ENCODE peak calls at places on chromosome 10, in ten cellular contexts. I, U, M, D, N, S, G, W, C and Q are unnamed samples.

GRCh38 chr10:86164216-86164774 is 202.3 kb downstream of the GRID1 start:
- DNase-seq in I (no peak), U (no peak), M (no peak), D (no peak), N (no peak), S (peak), G (peak), W (no peak), C (peak), Q (no peak)

GRCh38 chr10:130201043-130201380 is 64.8 kb downstream of the GLRX3 start:
- DNase-seq in I (no peak), U (no peak), M (no peak), D (no peak), N (no peak), S (no peak), G (no peak), W (no peak), C (no peak), Q (no peak)

GRCh38 chr10:78301891-78302738 is 268.5 kb downstream of the RPS24 start:
- DNase-seq in I (no peak), U (no peak), M (no peak), D (no peak), N (peak), S (no peak), G (peak), W (no peak), C (no peak), Q (no peak)

GRCh38 chr10:93357680-93358079 is 124.5 kb downstream of the MYOF start:
- DNase-seq in I (no peak), U (no peak), M (no peak), D (no peak), N (no peak), S (no peak), G (no peak), W (no peak), C (no peak), Q (no peak)

GRCh38 chr10:110336111-110336721 is 31.5 kb upstream of the SMNDC1 start:
- DNase-seq in I (no peak), U (peak), M (no peak), D (no peak), N (no peak), S (no peak), G (peak), W (no peak), C (peak), Q (no peak)

GRCh38 chr10:48494073-48494472 is 110.8 kb downstream of the ARHGAP22 start:
- DNase-seq in I (no peak), U (no peak), M (no peak), D (no peak), N (no peak), S (no peak), G (peak), W (peak), C (peak), Q (no peak)

GRCh38 chr10:68212721-68213352 is 19.1 kb downstream of the ATOH7 start:
- DNase-seq in I (no peak), U (no peak), M (no peak), D (no peak), N (no peak), S (no peak), G (no peak), W (no peak), C (no peak), Q (no peak)

GRCh38 chr10:63421591-63421990 is 44.2 kb downstream of the JMJD1C start:
- DNase-seq in I (no peak), U (no peak), M (no peak), D (no peak), N (no peak), S (no peak), G (no peak), W (no peak), C (no peak), Q (peak)

GRCh38 chr10:44193156-44193555 is 191.7 kb downstream of the CXCL12 start:
- DNase-seq in I (no peak), U (no peak), M (no peak), D (no peak), N (no peak), S (no peak), G (no peak), W (no peak), C (no peak), Q (no peak)

GRCh38 chr10:91378061-91378460 is 32.1 kb upstream of the HECTD2 start:
- DNase-seq in I (no peak), U (no peak), M (no peak), D (no peak), N (no peak), S (no peak), G (no peak), W (no peak), C (no peak), Q (no peak)

DNA sequence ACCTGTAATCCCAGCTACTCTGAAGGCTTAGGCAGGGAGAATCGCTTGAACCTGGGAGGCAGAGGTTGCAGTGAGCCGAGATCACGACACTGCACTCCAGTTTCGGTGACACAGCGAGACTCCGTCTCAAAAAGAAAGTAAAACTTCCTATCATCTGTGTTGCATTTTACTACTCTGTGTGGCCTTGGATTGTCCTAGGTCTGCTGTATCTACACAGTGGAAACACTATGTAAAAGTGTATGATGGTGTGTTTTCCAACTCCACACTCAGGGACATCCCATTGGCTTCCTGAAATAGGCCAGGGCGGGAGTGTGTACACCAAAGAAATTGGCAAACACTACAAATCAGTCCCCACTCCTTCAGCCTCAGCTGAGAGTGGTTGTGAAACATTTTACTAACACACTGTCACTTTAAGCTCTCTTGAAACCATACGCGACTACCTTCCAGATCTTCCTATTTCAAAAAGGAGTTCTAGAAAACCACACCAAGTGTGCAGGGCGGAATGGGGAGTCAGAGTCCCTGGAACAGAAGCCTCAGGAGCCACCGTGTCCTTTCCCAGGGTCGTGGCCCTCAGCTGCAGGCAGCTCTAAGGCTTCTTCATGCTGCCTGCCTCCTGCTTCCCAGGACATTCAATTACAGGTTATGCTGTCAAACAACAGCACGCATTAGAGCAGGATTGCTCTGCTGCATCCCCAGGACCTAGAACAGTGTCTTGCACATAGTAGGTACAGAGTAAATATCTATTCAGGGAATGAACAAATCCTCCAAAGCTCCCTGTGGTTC is 275.4 kb downstream of the PARD3 start:
- DNase-seq in I (no peak), U (no peak), M (no peak), D (no peak), N (no peak), S (no peak), G (no peak), W (no peak), C (no peak), Q (no peak)
- TF ChIP-seq POLR2A in I (no peak), U (no peak), M (no peak), D (no peak), N (no peak), S (no peak), G (no peak), W (no peak), C (no peak), Q (no peak)

GRCh38 chr10:15331456-15331855 is 39.6 kb downstream of the FAM171A1 start:
- DNase-seq in I (no peak), U (no peak), M (no peak), D (no peak), N (no peak), S (no peak), G (no peak), W (no peak), C (no peak), Q (no peak)

GRCh38 chr10:15335500-15335899 is 35.6 kb downstream of the FAM171A1 start:
- DNase-seq in I (no peak), U (no peak), M (no peak), D (no peak), N (no peak), S (no peak), G (no peak), W (no peak), C (no peak), Q (no peak)

GRCh38 chr10:15329437-15329836 is 41.7 kb downstream of the FAM171A1 start:
- DNase-seq in I (no peak), U (no peak), M (no peak), D (no peak), N (no peak), S (no peak), G (no peak), W (no peak), C (no peak), Q (no peak)

GRCh38 chr10:15334650-15335323 is 36.3 kb downstream of the FAM171A1 start:
- DNase-seq in I (no peak), U (no peak), M (no peak), D (no peak), N (no peak), S (no peak), G (peak), W (no peak), C (no peak), Q (no peak)

DNA sequence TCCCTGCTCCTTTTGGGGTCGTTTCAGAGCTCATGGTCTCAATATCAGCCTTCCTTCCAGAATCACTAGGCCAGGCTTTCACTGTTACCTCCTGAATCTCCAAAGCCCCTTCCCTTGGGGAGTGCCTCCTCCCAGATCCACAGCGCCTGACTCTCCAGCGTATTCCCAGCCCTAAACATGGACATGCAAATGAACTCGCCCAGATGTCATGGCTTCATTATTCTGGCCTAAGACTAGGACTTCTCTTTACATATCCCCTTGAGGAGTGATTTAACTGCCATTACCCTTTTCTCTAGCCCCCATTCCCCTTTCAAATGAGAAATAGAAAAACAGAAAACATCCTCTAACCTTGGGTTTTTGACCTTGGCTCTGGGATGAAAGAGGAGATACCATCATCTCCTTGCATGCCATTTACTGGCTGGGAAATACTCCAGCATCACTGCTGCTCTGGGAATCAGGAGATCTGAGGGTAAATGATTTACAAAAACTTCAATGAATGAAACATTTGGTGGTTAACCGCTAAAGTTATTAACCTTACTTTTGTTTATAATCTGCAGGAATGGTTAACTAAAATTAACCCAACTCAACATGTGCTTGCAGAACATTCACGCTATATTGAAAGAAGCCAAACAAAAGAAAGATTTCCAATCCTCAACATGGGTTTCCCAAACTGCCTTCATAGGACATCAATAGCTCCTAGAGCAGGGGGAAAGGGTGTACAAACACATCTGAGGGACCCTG is 37.0 kb downstream of the FAM171A1 start:
- DNase-seq in I (no peak), U (no peak), M (no peak), D (no peak), N (no peak), S (no peak), G (peak), W (no peak), C (no peak), Q (no peak)
- TF ChIP-seq POLR2A in I (no peak), U (no peak), M (no peak), D (no peak), N (no peak), S (no peak), G (no peak), W (no peak), C (no peak), Q (no peak)

DNA sequence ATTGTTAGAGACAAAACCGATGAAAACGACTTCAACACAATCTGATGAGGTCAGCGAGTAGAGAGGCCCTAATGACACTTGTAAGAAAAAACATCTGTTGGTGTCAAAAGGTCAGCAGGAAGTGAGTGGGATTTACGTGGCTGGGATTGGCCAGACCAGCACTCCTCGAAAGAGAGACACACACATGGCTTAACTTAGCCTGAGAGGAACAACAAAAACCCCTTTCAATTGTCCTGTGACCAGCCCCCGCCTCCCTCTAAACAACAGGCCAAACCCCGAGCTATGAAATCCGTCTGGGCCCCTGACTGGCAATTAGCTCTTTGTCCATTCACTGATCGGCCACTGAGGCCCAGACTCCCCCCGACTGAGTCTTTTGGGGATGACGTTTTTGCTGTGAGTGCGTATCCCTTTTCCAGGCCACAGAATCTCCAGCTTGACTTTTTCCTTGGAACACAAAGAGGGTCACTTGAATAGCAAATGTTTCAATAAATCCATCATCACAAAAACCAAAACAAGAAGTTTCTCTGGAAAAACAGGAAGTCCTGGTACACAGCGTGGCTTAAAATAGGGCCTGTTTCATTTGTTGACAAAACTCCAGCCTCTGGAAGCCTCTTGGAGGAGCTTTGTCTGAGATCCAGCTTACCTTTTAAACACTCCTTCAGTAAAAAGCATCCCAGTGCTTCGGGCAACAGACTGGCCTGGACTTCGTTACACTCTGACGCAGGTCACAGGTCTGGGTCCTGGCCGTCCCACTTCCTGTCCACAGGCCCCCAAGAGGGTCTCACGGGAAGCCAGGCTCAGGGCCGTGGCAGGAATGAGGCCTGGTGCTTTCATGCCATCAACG is 103.0 kb downstream of the CTBP2 start:
- DNase-seq in I (no peak), U (peak), M (no peak), D (no peak), N (peak), S (no peak), G (peak), W (peak), C (peak), Q (no peak)
- TF ChIP-seq POLR2A in I (no peak), U (no peak), M (no peak), D (no peak), N (peak), S (no peak), G (no peak), W (no peak), C (no peak), Q (no peak)

DNA sequence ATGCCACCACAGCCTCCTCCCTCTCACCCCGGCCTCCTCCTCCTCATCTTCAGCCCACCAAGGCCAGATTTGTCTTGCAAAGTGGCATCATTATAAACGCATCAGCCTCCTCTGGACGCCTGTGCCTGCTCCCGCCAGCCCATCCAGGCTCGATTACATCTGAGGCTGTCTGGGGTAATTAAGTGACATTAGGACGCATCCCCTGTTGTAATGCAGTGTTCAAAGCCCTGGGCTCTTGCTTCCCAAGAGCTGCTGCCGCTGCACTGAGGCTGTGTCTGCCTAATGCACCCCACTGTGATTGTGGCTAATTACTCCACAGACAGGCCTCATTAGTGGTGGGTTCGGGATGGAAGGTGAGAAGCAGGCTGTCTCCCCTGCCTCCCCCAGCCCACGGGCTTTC is 66.0 kb upstream of the PCBD1 start:
- DNase-seq in I (no peak), U (no peak), M (no peak), D (no peak), N (no peak), S (peak), G (no peak), W (no peak), C (no peak), Q (no peak)
- TF ChIP-seq POLR2A in I (no peak), U (no peak), M (no peak), D (no peak), N (no peak), S (no peak), G (no peak), W (no peak), C (no peak), Q (no peak)

GRCh38 chr10:51188013-51188412 is 113.7 kb downstream of the PRKG1 start:
- DNase-seq in I (no peak), U (no peak), M (no peak), D (no peak), N (no peak), S (no peak), G (no peak), W (no peak), C (no peak), Q (no peak)

GRCh38 chr10:51186358-51186757 is 112.1 kb downstream of the PRKG1 start:
- DNase-seq in I (no peak), U (no peak), M (no peak), D (no peak), N (no peak), S (no peak), G (no peak), W (no peak), C (no peak), Q (no peak)

GRCh38 chr10:51178634-51179033 is 104.3 kb downstream of the PRKG1 start:
- DNase-seq in I (no peak), U (no peak), M (no peak), D (no peak), N (no peak), S (no peak), G (no peak), W (no peak), C (no peak), Q (no peak)

GRCh38 chr10:51180141-51180540 is 105.9 kb downstream of the PRKG1 start:
- DNase-seq in I (no peak), U (no peak), M (no peak), D (no peak), N (no peak), S (no peak), G (no peak), W (no peak), C (no peak), Q (no peak)

DNA sequence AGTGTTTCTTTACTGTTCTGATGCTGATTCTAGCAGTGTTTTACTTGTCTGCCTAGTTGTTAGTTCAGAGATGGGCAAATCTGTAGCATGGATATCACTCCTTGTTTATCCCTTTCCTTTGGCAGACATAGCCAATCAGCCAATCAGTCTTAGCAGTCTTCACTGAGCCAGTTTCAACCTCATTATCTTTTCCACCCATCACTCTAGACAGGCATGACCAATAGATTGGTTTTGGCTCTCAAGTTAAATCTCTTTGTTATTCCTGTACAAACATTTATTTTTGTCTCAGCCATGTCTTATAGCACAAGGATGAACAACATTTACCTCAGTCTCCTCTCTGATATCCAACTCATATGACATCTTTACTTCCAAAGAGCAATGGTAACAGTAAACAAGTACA is 109.5 kb downstream of the PRKG1 start:
- DNase-seq in I (no peak), U (no peak), M (no peak), D (no peak), N (no peak), S (no peak), G (no peak), W (no peak), C (no peak), Q (no peak)
- TF ChIP-seq POLR2A in I (no peak), U (no peak), M (no peak), D (no peak), N (no peak), S (no peak), G (no peak), W (no peak), C (no peak), Q (no peak)

GRCh38 chr10:28542728-28543127 is 9.8 kb downstream of the WAC start:
- DNase-seq in I (no peak), U (no peak), M (no peak), D (no peak), N (no peak), S (no peak), G (no peak), W (no peak), C (no peak), Q (no peak)
- TF ChIP-seq POLR2A in I (no peak), U (no peak), M (no peak), D (no peak), N (no peak), S (no peak), G (no peak), W (no peak), C (no peak), Q (no peak)

GRCh38 chr10:132399117-132400035 is 2.4 kb downstream of the PWWP2B start:
- DNase-seq in I (no peak), U (no peak), M (no peak), D (no peak), N (no peak), S (peak), G (no peak), W (peak), C (peak), Q (no peak)
- TF ChIP-seq POLR2A in I (no peak), U (no peak), M (no peak), D (no peak), N (no peak), S (no peak), G (no peak), W (no peak), C (no peak), Q (no peak)

DNA sequence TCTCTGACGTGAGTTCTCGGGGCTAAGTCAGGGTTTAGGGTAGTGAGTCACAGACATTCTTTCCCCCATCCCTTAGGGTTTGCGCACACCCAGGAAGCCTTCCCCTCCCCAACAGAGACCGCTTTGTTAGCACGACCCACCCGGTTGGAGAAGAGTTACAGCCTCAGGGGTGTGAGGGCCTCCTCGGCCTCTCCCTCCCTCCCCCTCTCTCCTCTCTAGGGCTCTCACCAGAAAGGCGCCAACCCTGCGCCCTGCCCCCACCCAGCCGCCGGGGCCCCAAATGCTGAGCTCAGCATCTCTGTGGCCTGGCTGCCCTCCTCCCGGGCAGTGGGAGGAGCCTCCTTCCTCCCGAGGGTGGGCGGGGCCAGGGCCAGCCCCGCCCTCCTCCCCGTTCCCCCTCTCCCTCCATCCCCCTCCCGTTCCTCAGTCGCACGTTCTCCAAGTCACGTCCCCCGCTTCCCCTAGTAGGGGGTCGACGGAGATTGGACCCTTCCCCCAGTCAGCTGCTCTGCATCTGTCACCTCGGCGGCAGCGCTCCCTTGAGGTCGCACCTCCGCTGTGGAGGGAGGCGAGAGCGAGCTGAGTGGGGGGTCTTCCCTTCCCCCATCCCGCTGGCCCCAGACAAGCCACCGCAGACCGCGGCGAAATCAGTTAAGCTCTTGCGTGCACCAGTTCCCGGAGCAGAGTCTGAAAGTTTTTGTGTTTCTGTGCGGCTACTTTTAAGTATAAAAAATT is 13.0 kb upstream of the DDIT4 start:
- DNase-seq in I (no peak), U (peak), M (no peak), D (peak), N (peak), S (peak), G (peak), W (peak), C (peak), Q (peak)
- TF ChIP-seq POLR2A in I (no peak), U (no peak), M (no peak), D (peak), N (peak), S (peak), G (no peak), W (no peak), C (peak), Q (no peak)

GRCh38 chr10:11742009-11742778 is at the start of gene ECHDC3:
- DNase-seq in I (peak), U (no peak), M (no peak), D (peak), N (peak), S (peak), G (peak), W (peak), C (peak), Q (peak)
- TF ChIP-seq POLR2A in I (peak), U (no peak), M (no peak), D (no peak), N (no peak), S (peak), G (no peak), W (no peak), C (no peak), Q (no peak)